ENCODE peak calls at places on chromosomes 11 and 22, in eight cellular contexts. E is breast epithelium, B is vagina, F is fibroblast of mammary gland, S is left ventricle myocardium inferior, Y is GM12865, L is bronchial epithelial cell, W is dorsolateral prefrontal cortex. R is an unnamed sample.

GRCh38 chr11:126797801-126798200 is 202.8 kb downstream of the KIRREL3 start:
- DNase-seq in E (no peak), B (no peak), F (no peak), S (no peak), Y (no peak), L (no peak), W (no peak), R (no peak)

GRCh38 chr11:134528453-134528852 is 116.4 kb upstream of the B3GAT1 start:
- DNase-seq in E (no peak), B (no peak), F (no peak), S (no peak), Y (no peak), L (no peak), W (peak), R (no peak)

GRCh38 chr11:110366234-110366633 is 63.5 kb upstream of the FDX1 start:
- DNase-seq in E (peak), B (no peak), F (no peak), S (peak), Y (no peak), L (peak), W (no peak), R (no peak)

GRCh38 chr11:125164422-125165110 is at the start of gene PKNOX2:
- DNase-seq in E (peak), B (no peak), F (peak), S (peak), Y (peak), L (peak), W (peak), R (peak)

GRCh38 chr11:124800226-124800929 is at the start of gene MSANTD2:
- DNase-seq in E (peak), B (no peak), F (peak), S (peak), Y (peak), L (peak), W (peak), R (peak)

GRCh38 chr11:42344204-42344792 is 884.8 kb upstream of the LRRC4C start:
- DNase-seq in E (no peak), B (no peak), F (no peak), S (no peak), Y (no peak), L (no peak), W (no peak), R (no peak)

GRCh38 chr11:118511576-118511975 is 15.7 kb upstream of the TTC36 start:
- DNase-seq in E (no peak), B (no peak), F (no peak), S (no peak), Y (no peak), L (no peak), W (no peak), R (no peak)

GRCh38 chr22:24706050-24706449 is 68.5 kb downstream of the PIWIL3 start:
- DNase-seq in E (no peak), B (no peak), F (no peak), S (no peak), Y (no peak), L (no peak), W (no peak), R (no peak)

GRCh38 chr11:33828604-33829429 is 54.5 kb upstream of the FBXO3 start:
- DNase-seq in E (no peak), B (no peak), F (no peak), S (no peak), Y (no peak), L (no peak), W (no peak), R (peak)

GRCh38 chr22:50186789-50187523 is 1.2 kb downstream of the TRABD start:
- DNase-seq in E (no peak), B (no peak), F (peak), S (no peak), Y (peak), L (no peak), W (no peak), R (no peak)

GRCh38 chr11:32173435-32173834 is 82.6 kb downstream of the RCN1 start:
- DNase-seq in E (peak), B (no peak), F (peak), S (peak), Y (peak), L (peak), W (peak), R (peak)

GRCh38 chr11:46381046-46381835 is at the start of gene MDK:
- DNase-seq in E (no peak), B (no peak), F (no peak), S (no peak), Y (no peak), L (no peak), W (no peak), R (peak)

GRCh38 chr11:111352235-111352746 is 26.8 kb downstream of the POU2AF1 start:
- DNase-seq in E (no peak), B (no peak), F (no peak), S (no peak), Y (peak), L (no peak), W (no peak), R (no peak)

GRCh38 chr11:17266781-17267180 is 9.8 kb upstream of the NUCB2 start:
- DNase-seq in E (no peak), B (no peak), F (no peak), S (no peak), Y (no peak), L (no peak), W (no peak), R (no peak)

GRCh38 chr11:99687320-99687719 is 666.6 kb downstream of the CNTN5 start:
- DNase-seq in E (no peak), B (no peak), F (no peak), S (no peak), Y (no peak), L (no peak), W (no peak), R (no peak)

GRCh38 chr11:100328626-100329340 is 358.3 kb upstream of the ARHGAP42 start:
- DNase-seq in E (no peak), B (no peak), F (peak), S (no peak), Y (peak), L (peak), W (no peak), R (no peak)

GRCh38 chr22:37516456-37516855 is 2.8 kb downstream of the CARD10 start:
- DNase-seq in E (no peak), B (no peak), F (no peak), S (no peak), Y (no peak), L (no peak), W (no peak), R (no peak)

GRCh38 chr11:125110506-125110905 is 920 bp downstream of the TMEM218 start:
- DNase-seq in E (no peak), B (no peak), F (peak), S (no peak), Y (peak), L (no peak), W (no peak), R (no peak)

GRCh38 chr11:370087-370941 is 1.0 kb downstream of the B4GALNT4 start:
- DNase-seq in E (no peak), B (no peak), F (no peak), S (no peak), Y (no peak), L (no peak), W (no peak), R (no peak)

GRCh38 chr11:2777871-2778629 is 78.3 kb upstream of the KCNQ1OT1 start:
- DNase-seq in E (peak), B (peak), F (no peak), S (peak), Y (no peak), L (no peak), W (peak), R (no peak)

GRCh38 chr22:35568751-35569725 is 28.4 kb downstream of the RASD2 start:
- DNase-seq in E (no peak), B (no peak), F (peak), S (no peak), Y (no peak), L (peak), W (no peak), R (no peak)

GRCh38 chr22:24584871-24585411 is 7.9 kb downstream of the LRRC75B start:
- DNase-seq in E (no peak), B (no peak), F (no peak), S (no peak), Y (no peak), L (no peak), W (no peak), R (no peak)

GRCh38 chr11:47366020-47366490 is 12.3 kb downstream of the SPI1 start:
- DNase-seq in E (no peak), B (no peak), F (no peak), S (no peak), Y (no peak), L (no peak), W (no peak), R (no peak)

GRCh38 chr11:123212406-123212805 is 17.4 kb upstream of the CLMP start:
- DNase-seq in E (no peak), B (no peak), F (no peak), S (no peak), Y (no peak), L (peak), W (no peak), R (no peak)

GRCh38 chr11:72229336-72229924 is 4.9 kb downstream of the INPPL1 start:
- DNase-seq in E (peak), B (no peak), F (no peak), S (no peak), Y (no peak), L (no peak), W (no peak), R (no peak)

GRCh38 chr22:21921184-21921721 is 31.4 kb downstream of the PPM1F start:
- DNase-seq in E (no peak), B (no peak), F (no peak), S (no peak), Y (no peak), L (no peak), W (no peak), R (no peak)

GRCh38 chr11:73262851-73263495 is 9.2 kb upstream of the P2RY6 start:
- DNase-seq in E (peak), B (no peak), F (peak), S (no peak), Y (no peak), L (peak), W (no peak), R (no peak)

GRCh38 chr11:111361874-111362273 is 17.2 kb downstream of the POU2AF1 start:
- DNase-seq in E (no peak), B (no peak), F (no peak), S (no peak), Y (peak), L (peak), W (no peak), R (no peak)

DNA sequence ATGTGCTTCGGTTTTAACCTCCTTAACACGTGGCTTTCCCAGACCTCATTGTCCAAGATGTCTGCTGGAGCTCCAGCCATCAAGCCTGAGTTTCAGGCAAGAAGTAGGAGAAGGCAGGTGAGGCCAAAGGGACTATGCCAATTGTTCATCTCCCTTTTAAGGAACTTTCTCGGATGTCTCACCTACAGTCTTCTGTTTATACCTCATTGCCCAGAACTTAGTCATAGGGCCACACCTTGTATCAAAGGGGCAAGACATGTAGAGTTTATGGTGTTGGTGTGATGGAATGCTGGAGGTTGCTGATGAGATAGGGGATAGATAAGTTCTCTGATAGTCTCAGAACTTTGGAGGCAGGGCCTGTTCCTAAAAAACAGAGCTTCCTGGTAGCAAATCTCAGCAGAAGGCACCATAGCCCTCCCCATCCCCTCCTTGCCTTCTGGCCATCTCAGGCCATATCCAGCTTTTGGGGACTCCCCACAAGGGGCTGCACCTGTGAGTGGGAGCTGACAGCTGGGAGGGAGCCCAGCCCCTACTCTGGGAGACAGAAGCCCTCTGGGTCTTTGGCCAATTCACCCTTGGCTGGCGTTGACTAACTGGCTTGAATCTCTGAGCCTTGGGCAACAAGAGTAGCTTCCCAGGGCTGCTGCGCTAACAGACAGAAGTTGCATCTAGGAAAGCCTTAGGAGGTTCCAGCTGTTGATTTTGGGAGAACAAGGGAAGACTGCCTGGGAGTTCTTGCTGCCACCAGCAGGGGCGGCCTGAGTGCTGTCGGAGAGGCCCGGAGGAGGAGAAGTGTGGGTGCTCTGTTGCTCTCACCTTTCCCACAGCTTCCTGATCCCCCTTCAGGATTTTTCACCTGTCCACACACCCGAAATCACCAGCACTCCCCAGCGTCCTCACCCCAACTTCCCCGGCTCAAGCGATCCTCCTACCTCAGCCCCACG is 149.8 kb upstream of the THY1 start:
- DNase-seq in E (no peak), B (no peak), F (no peak), S (no peak), Y (no peak), L (peak), W (no peak), R (no peak)
- TF ChIP-seq CTCF in E (no peak), B (no peak), F (no peak), S (no peak), Y (no peak), L (no peak), W (no peak), R (no peak)

GRCh38 chr11:31045335-31045734 is 324.2 kb downstream of the DCDC1 start:
- DNase-seq in E (no peak), B (no peak), F (peak), S (no peak), Y (peak), L (peak), W (no peak), R (no peak)
- TF ChIP-seq CTCF in E (no peak), B (no peak), F (peak), S (peak), Y (peak), L (no peak), W (no peak), R (no peak)

GRCh38 chr22:20803696-20804324 is 29.9 kb downstream of the SERPIND1 start:
- DNase-seq in E (peak), B (no peak), F (peak), S (no peak), Y (peak), L (peak), W (peak), R (peak)
- TF ChIP-seq CTCF in E (peak), B (no peak), F (peak), S (peak), Y (peak), L (peak), W (peak), R (peak)

GRCh38 chr11:65187971-65188461 is 6.3 kb downstream of the CAPN1 start:
- DNase-seq in E (no peak), B (no peak), F (no peak), S (no peak), Y (no peak), L (no peak), W (no peak), R (no peak)

GRCh38 chr11:65187146-65187675 is 5.5 kb downstream of the CAPN1 start:
- DNase-seq in E (no peak), B (no peak), F (no peak), S (no peak), Y (no peak), L (no peak), W (no peak), R (no peak)

GRCh38 chr11:65189191-65189590 is 7.5 kb downstream of the CAPN1 start:
- DNase-seq in E (no peak), B (no peak), F (no peak), S (no peak), Y (no peak), L (no peak), W (no peak), R (no peak)

GRCh38 chr11:65186701-65187100 is 5.0 kb downstream of the CAPN1 start:
- DNase-seq in E (no peak), B (no peak), F (no peak), S (no peak), Y (no peak), L (no peak), W (no peak), R (no peak)

DNA sequence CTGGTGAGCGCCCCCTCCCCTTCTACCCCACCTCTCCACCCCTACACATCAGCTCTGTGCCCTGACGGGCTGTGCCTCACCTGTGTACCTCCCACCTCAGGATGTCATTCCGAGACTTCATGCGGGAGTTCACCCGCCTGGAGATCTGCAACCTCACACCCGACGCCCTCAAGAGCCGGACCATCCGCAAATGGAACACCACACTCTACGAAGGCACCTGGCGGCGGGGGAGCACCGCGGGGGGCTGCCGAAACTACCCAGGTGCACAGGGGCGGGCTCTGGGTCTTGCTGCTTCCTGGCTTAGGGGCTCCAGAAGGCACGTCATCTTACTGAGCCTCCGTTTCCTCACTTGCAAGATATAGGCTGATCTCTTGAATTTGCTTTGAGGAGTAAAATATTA is 6.8 kb downstream of the CAPN1 start:
- DNase-seq in E (no peak), B (no peak), F (no peak), S (no peak), Y (no peak), L (no peak), W (no peak), R (no peak)
- TF ChIP-seq CTCF in E (no peak), B (no peak), F (no peak), S (no peak), Y (no peak), L (no peak), W (no peak), R (no peak)

GRCh38 chr11:128886401-128887119 is 4.6 kb upstream of the KCNJ5 start:
- DNase-seq in E (no peak), B (no peak), F (no peak), S (no peak), Y (no peak), L (peak), W (no peak), R (no peak)
- TF ChIP-seq CTCF in E (no peak), B (no peak), F (no peak), S (peak), Y (no peak), L (peak), W (no peak), R (peak)

GRCh38 chr11:35717043-35717442 is 54.5 kb downstream of the TRIM44 start:
- DNase-seq in E (no peak), B (no peak), F (no peak), S (no peak), Y (peak), L (peak), W (no peak), R (no peak)
- TF ChIP-seq CTCF in E (no peak), B (no peak), F (peak), S (no peak), Y (peak), L (no peak), W (no peak), R (no peak)

DNA sequence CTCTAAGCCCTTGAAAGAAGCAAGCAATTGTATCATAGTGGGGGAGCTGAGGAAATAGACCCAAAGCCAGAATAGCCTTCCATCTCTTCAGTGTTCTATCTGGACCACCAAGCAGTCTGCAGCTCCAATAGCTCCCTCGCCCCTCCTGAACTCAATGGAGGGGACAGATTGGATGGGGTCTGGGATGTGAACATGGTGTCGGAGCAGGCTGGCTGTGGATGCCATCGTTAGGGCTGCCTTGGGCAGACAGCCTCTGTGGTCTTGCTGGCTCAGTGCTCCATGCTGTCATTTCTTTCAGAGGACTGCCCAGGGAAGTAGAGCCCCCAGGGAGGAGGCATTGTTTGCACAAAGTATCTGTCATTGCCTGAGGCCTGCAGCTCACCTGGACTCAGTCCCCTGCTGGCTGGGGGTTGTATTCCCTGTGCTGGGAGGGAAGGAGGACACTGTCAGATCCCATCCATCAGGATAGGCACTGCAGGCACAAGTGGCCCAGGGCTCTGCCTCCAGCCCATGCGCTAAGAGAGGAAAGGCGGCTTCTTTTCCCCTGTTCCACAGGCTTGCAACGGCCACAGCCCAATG is 537.7 kb downstream of the BUD13 start:
- DNase-seq in E (no peak), B (no peak), F (no peak), S (no peak), Y (no peak), L (no peak), W (no peak), R (no peak)
- TF ChIP-seq CTCF in E (no peak), B (no peak), F (no peak), S (no peak), Y (no peak), L (no peak), W (no peak), R (no peak)

DNA sequence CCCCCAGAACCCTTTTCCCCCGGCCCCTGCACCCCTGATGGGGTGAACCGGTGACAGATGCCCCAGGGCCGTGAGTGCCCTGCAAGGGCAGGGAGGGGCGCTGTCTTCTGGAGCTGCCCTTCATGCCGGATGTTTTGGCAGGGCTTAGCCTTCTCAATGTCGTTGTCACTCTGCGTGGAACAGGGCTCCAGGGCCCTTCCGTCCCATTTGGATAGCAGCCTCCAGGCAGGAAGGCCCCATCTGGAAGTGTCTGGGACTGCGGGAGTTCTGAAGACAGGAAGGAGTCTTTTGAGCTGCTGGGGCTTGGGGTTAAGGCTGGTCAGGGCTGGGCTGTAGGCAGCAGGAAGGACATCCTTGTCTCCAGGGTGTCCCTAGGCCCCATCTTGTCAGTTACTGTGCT is 4.6 kb downstream of the FRMD8 start:
- DNase-seq in E (no peak), B (no peak), F (peak), S (peak), Y (no peak), L (no peak), W (no peak), R (no peak)
- TF ChIP-seq CTCF in E (peak), B (no peak), F (no peak), S (peak), Y (no peak), L (no peak), W (no peak), R (no peak)

R was measured in GM10248.